ENCODE peak calls at places on chromosome 5, in five cellular contexts. One of them, this sample, is unnamed.

GRCh38 chr5:166639151-166639550 is 1652.3 kb upstream of the WWC1 start:
- DNase-seq in fibroblast of mammary gland: no peak
- DNase-seq in activated CD4-positive, alpha-beta T cell treated with anti-CD3 and anti-CD28 coated beads, Interleukin-2, amount 50 U/mL, for 1 hour: no peak
- DNase-seq in AML-193: no peak
- DNase-seq in mucosa of descending colon: no peak
- DNase-seq in this sample: no peak

GRCh38 chr5:142006363-142007236 is 6.2 kb downstream of the GNPDA1 start:
- DNase-seq in AML-193: peak; percentile 70
- DNase-seq in fibroblast of mammary gland: no peak
- DNase-seq in mucosa of descending colon: peak; percentile 27
- DNase-seq in activated CD4-positive, alpha-beta T cell treated with anti-CD3 and anti-CD28 coated beads, Interleukin-2, amount 50 U/mL, for 1 hour: no peak
- DNase-seq in this sample: peak; percentile 6

GRCh38 chr5:6011199-6011598 is 367.1 kb downstream of the MED10 start:
- DNase-seq in AML-193: no peak
- DNase-seq in activated CD4-positive, alpha-beta T cell treated with anti-CD3 and anti-CD28 coated beads, Interleukin-2, amount 50 U/mL, for 1 hour: no peak
- DNase-seq in mucosa of descending colon: no peak
- DNase-seq in fibroblast of mammary gland: peak; percentile 33
- DNase-seq in this sample: no peak

GRCh38 chr5:94021246-94021645 is 279.8 kb upstream of the POU5F2 start:
- DNase-seq in activated CD4-positive, alpha-beta T cell treated with anti-CD3 and anti-CD28 coated beads, Interleukin-2, amount 50 U/mL, for 1 hour: no peak
- DNase-seq in AML-193: no peak
- DNase-seq in mucosa of descending colon: no peak
- DNase-seq in fibroblast of mammary gland: peak; percentile 66
- DNase-seq in this sample: no peak

GRCh38 chr5:177357459-177358332 is at the start of gene RGS14:
- DNase-seq in AML-193: peak; percentile 92
- DNase-seq in mucosa of descending colon: peak; percentile 82
- DNase-seq in fibroblast of mammary gland: no peak
- DNase-seq in activated CD4-positive, alpha-beta T cell treated with anti-CD3 and anti-CD28 coated beads, Interleukin-2, amount 50 U/mL, for 1 hour: peak; percentile 67
- DNase-seq in this sample: peak; percentile 89

GRCh38 chr5:175860531-175861045 is 10.8 kb upstream of the CPLX2 start:
- DNase-seq in fibroblast of mammary gland: no peak
- DNase-seq in mucosa of descending colon: no peak
- DNase-seq in AML-193: no peak
- DNase-seq in activated CD4-positive, alpha-beta T cell treated with anti-CD3 and anti-CD28 coated beads, Interleukin-2, amount 50 U/mL, for 1 hour: no peak
- DNase-seq in this sample: no peak

GRCh38 chr5:129361441-129362025 is 98.6 kb upstream of the ADAMTS19 start:
- DNase-seq in fibroblast of mammary gland: peak; percentile 47
- DNase-seq in mucosa of descending colon: no peak
- DNase-seq in AML-193: peak; percentile 8
- DNase-seq in activated CD4-positive, alpha-beta T cell treated with anti-CD3 and anti-CD28 coated beads, Interleukin-2, amount 50 U/mL, for 1 hour: no peak
- DNase-seq in this sample: no peak

GRCh38 chr5:138466900-138467710 is 1.8 kb downstream of the EGR1 start:
- DNase-seq in fibroblast of mammary gland: no peak
- DNase-seq in mucosa of descending colon: peak; percentile 60
- DNase-seq in activated CD4-positive, alpha-beta T cell treated with anti-CD3 and anti-CD28 coated beads, Interleukin-2, amount 50 U/mL, for 1 hour: peak; percentile 54
- DNase-seq in AML-193: no peak
- DNase-seq in this sample: no peak

GRCh38 chr5:23269981-23270380 is 237.4 kb upstream of the PRDM9 start:
- DNase-seq in activated CD4-positive, alpha-beta T cell treated with anti-CD3 and anti-CD28 coated beads, Interleukin-2, amount 50 U/mL, for 1 hour: no peak
- DNase-seq in mucosa of descending colon: no peak
- DNase-seq in AML-193: no peak
- DNase-seq in fibroblast of mammary gland: peak; percentile 59
- DNase-seq in this sample: no peak

GRCh38 chr5:118224546-118224945 is 763.8 kb downstream of the DTWD2 start:
- DNase-seq in fibroblast of mammary gland: peak; percentile 62
- DNase-seq in AML-193: no peak
- DNase-seq in mucosa of descending colon: no peak
- DNase-seq in activated CD4-positive, alpha-beta T cell treated with anti-CD3 and anti-CD28 coated beads, Interleukin-2, amount 50 U/mL, for 1 hour: no peak
- DNase-seq in this sample: no peak

GRCh38 chr5:55934117-55934613 is 60.6 kb downstream of the IL6ST start:
- DNase-seq in fibroblast of mammary gland: no peak
- DNase-seq in mucosa of descending colon: no peak
- DNase-seq in AML-193: no peak
- DNase-seq in activated CD4-positive, alpha-beta T cell treated with anti-CD3 and anti-CD28 coated beads, Interleukin-2, amount 50 U/mL, for 1 hour: no peak
- DNase-seq in this sample: no peak

GRCh38 chr5:171242521-171242920 is 66.5 kb upstream of the TLX3 start:
- DNase-seq in fibroblast of mammary gland: no peak
- DNase-seq in mucosa of descending colon: no peak
- DNase-seq in activated CD4-positive, alpha-beta T cell treated with anti-CD3 and anti-CD28 coated beads, Interleukin-2, amount 50 U/mL, for 1 hour: no peak
- DNase-seq in AML-193: no peak
- DNase-seq in this sample: no peak

GRCh38 chr5:109865636-109866035 is 175.9 kb downstream of the MAN2A1 start:
- DNase-seq in AML-193: no peak
- DNase-seq in activated CD4-positive, alpha-beta T cell treated with anti-CD3 and anti-CD28 coated beads, Interleukin-2, amount 50 U/mL, for 1 hour: no peak
- DNase-seq in fibroblast of mammary gland: peak; percentile 99
- DNase-seq in mucosa of descending colon: no peak
- DNase-seq in this sample: no peak

GRCh38 chr5:125607018-125607417 is 816.2 kb upstream of the GRAMD2B start:
- DNase-seq in mucosa of descending colon: no peak
- DNase-seq in activated CD4-positive, alpha-beta T cell treated with anti-CD3 and anti-CD28 coated beads, Interleukin-2, amount 50 U/mL, for 1 hour: no peak
- DNase-seq in fibroblast of mammary gland: no peak
- DNase-seq in AML-193: no peak
- DNase-seq in this sample: no peak

GRCh38 chr5:132461235-132461634 is 29.3 kb downstream of the IRF1 start:
- DNase-seq in AML-193: no peak
- DNase-seq in mucosa of descending colon: no peak
- DNase-seq in fibroblast of mammary gland: no peak
- DNase-seq in activated CD4-positive, alpha-beta T cell treated with anti-CD3 and anti-CD28 coated beads, Interleukin-2, amount 50 U/mL, for 1 hour: no peak
- DNase-seq in this sample: no peak

GRCh38 chr5:31086839-31087415 is 106.6 kb upstream of the CDH6 start:
- DNase-seq in fibroblast of mammary gland: no peak
- DNase-seq in activated CD4-positive, alpha-beta T cell treated with anti-CD3 and anti-CD28 coated beads, Interleukin-2, amount 50 U/mL, for 1 hour: no peak
- DNase-seq in mucosa of descending colon: no peak
- DNase-seq in AML-193: no peak
- DNase-seq in this sample: no peak

GRCh38 chr5:129101794-129102193 is 7.2 kb downstream of the ISOC1 start:
- DNase-seq in fibroblast of mammary gland: no peak
- DNase-seq in AML-193: no peak
- DNase-seq in activated CD4-positive, alpha-beta T cell treated with anti-CD3 and anti-CD28 coated beads, Interleukin-2, amount 50 U/mL, for 1 hour: no peak
- DNase-seq in mucosa of descending colon: no peak
- DNase-seq in this sample: no peak

GRCh38 chr5:19547640-19548039 is 440.4 kb downstream of the CDH18 start:
- DNase-seq in activated CD4-positive, alpha-beta T cell treated with anti-CD3 and anti-CD28 coated beads, Interleukin-2, amount 50 U/mL, for 1 hour: no peak
- DNase-seq in fibroblast of mammary gland: peak; percentile 28
- DNase-seq in mucosa of descending colon: no peak
- DNase-seq in AML-193: no peak
- DNase-seq in this sample: no peak

GRCh38 chr5:51657340-51658240 is 274.3 kb downstream of the ISL1 start:
- DNase-seq in AML-193: no peak
- DNase-seq in mucosa of descending colon: no peak
- DNase-seq in activated CD4-positive, alpha-beta T cell treated with anti-CD3 and anti-CD28 coated beads, Interleukin-2, amount 50 U/mL, for 1 hour: no peak
- DNase-seq in fibroblast of mammary gland: no peak
- DNase-seq in this sample: no peak

GRCh38 chr5:33049845-33050244 is 338.7 kb downstream of the NPR3 start:
- DNase-seq in activated CD4-positive, alpha-beta T cell treated with anti-CD3 and anti-CD28 coated beads, Interleukin-2, amount 50 U/mL, for 1 hour: no peak
- DNase-seq in AML-193: no peak
- DNase-seq in mucosa of descending colon: no peak
- DNase-seq in fibroblast of mammary gland: peak; percentile 89
- DNase-seq in this sample: no peak

GRCh38 chr5:175214152-175214551 is 229.8 kb downstream of the DRD1 start:
- DNase-seq in mucosa of descending colon: no peak
- DNase-seq in activated CD4-positive, alpha-beta T cell treated with anti-CD3 and anti-CD28 coated beads, Interleukin-2, amount 50 U/mL, for 1 hour: no peak
- DNase-seq in AML-193: no peak
- DNase-seq in fibroblast of mammary gland: peak; percentile 87
- DNase-seq in this sample: no peak

GRCh38 chr5:170426149-170426767 is 37.1 kb upstream of the KCNMB1 start:
- DNase-seq in activated CD4-positive, alpha-beta T cell treated with anti-CD3 and anti-CD28 coated beads, Interleukin-2, amount 50 U/mL, for 1 hour: no peak
- DNase-seq in mucosa of descending colon: no peak
- DNase-seq in fibroblast of mammary gland: no peak
- DNase-seq in AML-193: no peak
- DNase-seq in this sample: no peak

GRCh38 chr5:4773827-4774317 is 366.3 kb upstream of the ADAMTS16 start:
- DNase-seq in fibroblast of mammary gland: no peak
- DNase-seq in mucosa of descending colon: no peak
- DNase-seq in activated CD4-positive, alpha-beta T cell treated with anti-CD3 and anti-CD28 coated beads, Interleukin-2, amount 50 U/mL, for 1 hour: no peak
- DNase-seq in AML-193: no peak
- DNase-seq in this sample: no peak

GRCh38 chr5:42217791-42218190 is 205.4 kb upstream of the GHR start:
- DNase-seq in fibroblast of mammary gland: no peak
- DNase-seq in mucosa of descending colon: no peak
- DNase-seq in activated CD4-positive, alpha-beta T cell treated with anti-CD3 and anti-CD28 coated beads, Interleukin-2, amount 50 U/mL, for 1 hour: no peak
- DNase-seq in AML-193: no peak
- DNase-seq in this sample: no peak

GRCh38 chr5:32071351-32071944 is 102.7 kb downstream of the GOLPH3 start:
- DNase-seq in fibroblast of mammary gland: peak; percentile 32
- DNase-seq in AML-193: no peak
- DNase-seq in activated CD4-positive, alpha-beta T cell treated with anti-CD3 and anti-CD28 coated beads, Interleukin-2, amount 50 U/mL, for 1 hour: no peak
- DNase-seq in mucosa of descending colon: no peak
- DNase-seq in this sample: no peak

GRCh38 chr5:154479160-154479943 is 1.3 kb upstream of the HAND1 start:
- DNase-seq in mucosa of descending colon: no peak
- DNase-seq in activated CD4-positive, alpha-beta T cell treated with anti-CD3 and anti-CD28 coated beads, Interleukin-2, amount 50 U/mL, for 1 hour: no peak
- DNase-seq in fibroblast of mammary gland: no peak
- DNase-seq in AML-193: no peak
- DNase-seq in this sample: no peak

GRCh38 chr5:112350626-112351025 is 68.5 kb downstream of the EPB41L4A start:
- DNase-seq in fibroblast of mammary gland: no peak
- DNase-seq in AML-193: no peak
- DNase-seq in mucosa of descending colon: no peak
- DNase-seq in activated CD4-positive, alpha-beta T cell treated with anti-CD3 and anti-CD28 coated beads, Interleukin-2, amount 50 U/mL, for 1 hour: no peak
- DNase-seq in this sample: no peak

GRCh38 chr5:177455036-177455660 is 8.5 kb downstream of the PRR7 start:
- DNase-seq in fibroblast of mammary gland: peak; percentile 49
- DNase-seq in AML-193: no peak
- DNase-seq in mucosa of descending colon: peak; percentile 95
- DNase-seq in activated CD4-positive, alpha-beta T cell treated with anti-CD3 and anti-CD28 coated beads, Interleukin-2, amount 50 U/mL, for 1 hour: peak; percentile 92
- DNase-seq in this sample: peak; percentile 77

GRCh38 chr5:133456933-133457402 is 155.4 kb downstream of the FSTL4 start:
- DNase-seq in mucosa of descending colon: no peak
- DNase-seq in fibroblast of mammary gland: peak; percentile 50
- DNase-seq in AML-193: peak; percentile 10
- DNase-seq in activated CD4-positive, alpha-beta T cell treated with anti-CD3 and anti-CD28 coated beads, Interleukin-2, amount 50 U/mL, for 1 hour: no peak
- DNase-seq in this sample: no peak

GRCh38 chr5:19987594-19988345 is at the start of gene CDH18:
- DNase-seq in fibroblast of mammary gland: peak; percentile 14
- DNase-seq in activated CD4-positive, alpha-beta T cell treated with anti-CD3 and anti-CD28 coated beads, Interleukin-2, amount 50 U/mL, for 1 hour: no peak
- DNase-seq in mucosa of descending colon: no peak
- DNase-seq in AML-193: no peak
- DNase-seq in this sample: no peak

GRCh38 chr5:136750507-136750906 is 385.2 kb upstream of the TRPC7 start:
- DNase-seq in AML-193: no peak
- DNase-seq in fibroblast of mammary gland: no peak
- DNase-seq in mucosa of descending colon: no peak
- DNase-seq in activated CD4-positive, alpha-beta T cell treated with anti-CD3 and anti-CD28 coated beads, Interleukin-2, amount 50 U/mL, for 1 hour: no peak
- DNase-seq in this sample: no peak

GRCh38 chr5:173201636-173202265 is 33.3 kb downstream of the NKX2-5 start:
- DNase-seq in fibroblast of mammary gland: peak; percentile 83
- DNase-seq in AML-193: no peak
- DNase-seq in activated CD4-positive, alpha-beta T cell treated with anti-CD3 and anti-CD28 coated beads, Interleukin-2, amount 50 U/mL, for 1 hour: no peak
- DNase-seq in mucosa of descending colon: no peak
- DNase-seq in this sample: no peak

GRCh38 chr5:134018986-134019316 is 14.2 kb upstream of the VDAC1 start:
- DNase-seq in activated CD4-positive, alpha-beta T cell treated with anti-CD3 and anti-CD28 coated beads, Interleukin-2, amount 50 U/mL, for 1 hour: no peak
- DNase-seq in fibroblast of mammary gland: no peak
- DNase-seq in mucosa of descending colon: no peak
- DNase-seq in AML-193: no peak
- DNase-seq in this sample: no peak

GRCh38 chr5:111892949-111893348 is 136.0 kb upstream of the NREP start:
- DNase-seq in mucosa of descending colon: no peak
- DNase-seq in AML-193: no peak
- DNase-seq in fibroblast of mammary gland: peak; percentile 39
- DNase-seq in activated CD4-positive, alpha-beta T cell treated with anti-CD3 and anti-CD28 coated beads, Interleukin-2, amount 50 U/mL, for 1 hour: no peak
- DNase-seq in this sample: no peak

GRCh38 chr5:178328826-178329225 is 96.2 kb upstream of the PHYKPL start:
- DNase-seq in AML-193: no peak
- DNase-seq in activated CD4-positive, alpha-beta T cell treated with anti-CD3 and anti-CD28 coated beads, Interleukin-2, amount 50 U/mL, for 1 hour: no peak
- DNase-seq in fibroblast of mammary gland: no peak
- DNase-seq in mucosa of descending colon: no peak
- DNase-seq in this sample: no peak

GRCh38 chr5:31913796-31914188 is 260.3 kb downstream of the GOLPH3 start:
- DNase-seq in AML-193: no peak
- DNase-seq in activated CD4-positive, alpha-beta T cell treated with anti-CD3 and anti-CD28 coated beads, Interleukin-2, amount 50 U/mL, for 1 hour: no peak
- DNase-seq in fibroblast of mammary gland: no peak
- DNase-seq in mucosa of descending colon: no peak
- DNase-seq in this sample: no peak

GRCh38 chr5:10424124-10424731 is 17.5 kb upstream of the ROPN1L start:
- DNase-seq in fibroblast of mammary gland: peak; percentile 60
- DNase-seq in activated CD4-positive, alpha-beta T cell treated with anti-CD3 and anti-CD28 coated beads, Interleukin-2, amount 50 U/mL, for 1 hour: no peak
- DNase-seq in AML-193: no peak
- DNase-seq in mucosa of descending colon: no peak
- DNase-seq in this sample: peak; percentile 33

GRCh38 chr5:138276402-138277054 is 2.1 kb upstream of the GFRA3 start:
- DNase-seq in AML-193: no peak
- DNase-seq in mucosa of descending colon: no peak
- DNase-seq in activated CD4-positive, alpha-beta T cell treated with anti-CD3 and anti-CD28 coated beads, Interleukin-2, amount 50 U/mL, for 1 hour: no peak
- DNase-seq in fibroblast of mammary gland: no peak
- DNase-seq in this sample: no peak

GRCh38 chr5:87268970-87269377 is 1.3 kb downstream of the RASA1 start:
- DNase-seq in fibroblast of mammary gland: peak; percentile 5
- DNase-seq in activated CD4-positive, alpha-beta T cell treated with anti-CD3 and anti-CD28 coated beads, Interleukin-2, amount 50 U/mL, for 1 hour: no peak
- DNase-seq in AML-193: no peak
- DNase-seq in mucosa of descending colon: no peak
- DNase-seq in this sample: no peak

This sample was measured in GDM1.